ENCODE peak calls at places on chromosomes 7 and 10, in five cellular contexts. V is neural progenitor cell; A is OCI-LY7; T is heart right ventricle; L is CD4-positive, CD25-positive, alpha-beta regulatory T cell. J is an unnamed sample.

GRCh38 chr10:115706482-115707076 is 566.4 kb downstream of the GFRA1 start:
- DNase-seq in V (peak; percentile 42), A (peak; percentile 16), T (no peak), L (no peak), J (no peak)

GRCh38 chr7:9752033-9752432 is 1221.6 kb upstream of the PHF14 start:
- DNase-seq in V (no peak), A (no peak), T (no peak), L (no peak), J (no peak)

GRCh38 chr7:31462636-31463035 is 51.3 kb upstream of the ITPRID1 start:
- DNase-seq in V (no peak), A (no peak), T (no peak), L (no peak), J (no peak)

GRCh38 chr10:132003286-132003924 is 21.7 kb upstream of the BNIP3 start:
- DNase-seq in V (no peak), A (no peak), T (no peak), L (no peak), J (no peak)

GRCh38 chr7:55074008-55074499 is 55.2 kb downstream of the EGFR start:
- DNase-seq in V (no peak), A (peak; percentile 20), T (peak; percentile 38), L (peak; percentile 15), J (no peak)

GRCh38 chr7:133562617-133563016 is 309.7 kb downstream of the EXOC4 start:
- DNase-seq in V (no peak), A (no peak), T (no peak), L (no peak), J (no peak)

GRCh38 chr7:85424298-85424697 is 237.4 kb upstream of the SEMA3D start:
- DNase-seq in V (no peak), A (no peak), T (no peak), L (no peak), J (no peak)

GRCh38 chr7:101172854-101173751 is 7.0 kb downstream of the NAT16 start:
- DNase-seq in V (no peak), A (no peak), T (peak; percentile 74), L (no peak), J (peak; percentile 82)

GRCh38 chr7:51467384-51468017 is 150.9 kb upstream of the COBL start:
- DNase-seq in V (no peak), A (no peak), T (no peak), L (no peak), J (no peak)

GRCh38 chr10:110215751-110216150 is 8.3 kb downstream of the MXI1 start:
- DNase-seq in V (no peak), A (no peak), T (no peak), L (no peak), J (no peak)

GRCh38 chr10:125060851-125061556 is 99.4 kb downstream of the CTBP2 start:
- DNase-seq in V (peak; percentile 84), A (peak; percentile 73), T (peak; percentile 84), L (no peak), J (peak; percentile 67)

GRCh38 chr10:97974108-97974507 is 56.3 kb downstream of the CRTAC1 start:
- DNase-seq in V (peak; percentile 30), A (no peak), T (no peak), L (no peak), J (no peak)

GRCh38 chr7:26428571-26428970 is 136.9 kb downstream of the SNX10 start:
- DNase-seq in V (peak; percentile 64), A (no peak), T (no peak), L (no peak), J (no peak)

GRCh38 chr10:32109603-32110002 is 53.4 kb upstream of the KIF5B start:
- DNase-seq in V (no peak), A (no peak), T (no peak), L (no peak), J (no peak)

GRCh38 chr10:69943292-69943820 is 109.3 kb upstream of the MACROH2A2 start:
- DNase-seq in V (no peak), A (no peak), T (no peak), L (no peak), J (no peak)

GRCh38 chr10:128035557-128035973 is 90.7 kb downstream of the MKI67 start:
- DNase-seq in V (peak; percentile 67), A (peak; percentile 40), T (peak; percentile 54), L (peak; percentile 39), J (no peak)

GRCh38 chr10:114479836-114480235 is 75.5 kb upstream of the AFAP1L2 start:
- DNase-seq in V (no peak), A (no peak), T (no peak), L (no peak), J (no peak)

GRCh38 chr10:132926777-132927650 is 15.4 kb downstream of the CFAP46 start:
- DNase-seq in V (no peak), A (no peak), T (no peak), L (no peak), J (no peak)

GRCh38 chr7:114295522-114295921 is 119.1 kb upstream of the FOXP2 start:
- DNase-seq in V (no peak), A (no peak), T (no peak), L (no peak), J (no peak)

GRCh38 chr7:20260219-20260618 is 43.0 kb upstream of the MACC1 start:
- DNase-seq in V (no peak), A (no peak), T (no peak), L (no peak), J (no peak)

GRCh38 chr10:48382982-48383381 is 76.5 kb downstream of the MAPK8 start:
- DNase-seq in V (no peak), A (no peak), T (no peak), L (no peak), J (no peak)

GRCh38 chr10:3652886-3653285 is 132.1 kb downstream of the KLF6 start:
- DNase-seq in V (no peak), A (no peak), T (no peak), L (no peak), J (no peak)

GRCh38 chr7:2314209-2314955 is at the start of gene SNX8:
- DNase-seq in V (peak; percentile 95), A (peak; percentile 86), T (peak; percentile 95), L (peak; percentile 96), J (peak; percentile 51)

GRCh38 chr7:55005241-55005836 is 13.5 kb upstream of the EGFR start:
- DNase-seq in V (no peak), A (no peak), T (no peak), L (no peak), J (no peak)

GRCh38 chr7:85156661-85157213 is 30.1 kb downstream of the SEMA3D start:
- DNase-seq in V (no peak), A (no peak), T (no peak), L (no peak), J (no peak)

GRCh38 chr10:13074562-13075451 is 25.2 kb upstream of the OPTN start:
- DNase-seq in V (peak; percentile 83), A (peak; percentile 53), T (peak; percentile 52), L (peak; percentile 13), J (peak; percentile 76)

GRCh38 chr10:35910234-35910633 is 268.1 kb upstream of the FZD8 start:
- DNase-seq in V (no peak), A (no peak), T (no peak), L (no peak), J (no peak)

DNA sequence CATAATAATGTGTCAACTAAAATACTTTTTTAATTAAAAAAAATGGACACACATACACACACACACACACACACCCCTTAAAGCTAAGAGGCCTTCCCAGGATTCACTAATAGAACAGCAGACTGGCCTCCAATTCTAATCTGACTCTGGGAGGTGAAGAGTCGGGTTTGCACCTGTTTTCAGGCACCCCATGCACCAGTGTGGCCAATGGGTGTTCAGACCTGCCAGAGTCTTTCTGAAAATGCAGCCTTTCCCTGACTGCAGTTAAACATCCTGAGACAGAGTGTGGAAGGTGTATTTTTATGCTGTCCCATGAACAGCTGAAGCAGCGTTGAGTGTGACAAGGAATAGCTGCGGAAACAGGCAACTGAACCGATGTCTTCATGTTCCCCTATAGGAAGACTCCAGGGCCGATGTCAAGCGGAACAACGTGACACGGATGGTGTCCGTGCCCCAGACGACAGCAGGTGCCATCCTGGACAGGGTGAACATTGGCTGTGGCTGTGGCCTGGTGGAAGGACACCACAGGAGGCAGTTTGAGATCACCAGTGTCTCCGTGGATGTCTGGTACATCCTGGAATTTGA is 74.6 kb upstream of the LYZL2 start:
- DNase-seq in V (no peak), A (peak; percentile 79), T (no peak), L (no peak), J (no peak)
- H3K4me1 ChIP-seq in V (peaks cover 19% of the 10 kb centered on the region), A (peaks cover 88% of the 10 kb centered on the region), T (no peaks in the 10 kb centered on the region), L (peaks cover 68% of the 10 kb centered on the region), J (no peaks in the 10 kb centered on the region)

DNA sequence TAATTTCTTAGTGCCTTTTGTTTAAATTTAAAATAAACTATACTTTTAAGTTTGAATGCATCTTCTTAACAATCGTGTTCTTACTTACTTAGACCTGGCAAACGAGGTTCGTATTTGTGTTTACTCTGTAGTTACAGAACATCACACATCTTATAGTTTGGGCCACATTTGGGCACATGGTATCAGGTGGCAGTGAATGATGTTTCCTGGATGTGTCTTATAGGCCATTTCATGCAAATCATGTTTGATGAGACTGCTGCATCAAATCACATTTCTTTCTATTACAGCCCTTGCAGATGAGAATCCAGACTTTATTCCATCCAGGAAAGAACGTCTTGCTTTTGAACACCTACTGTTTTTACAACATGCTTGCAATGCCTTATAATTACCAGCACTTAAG is 78.5 kb downstream of the RBM33 start:
- DNase-seq in V (no peak), A (peak; percentile 56), T (no peak), L (no peak), J (no peak)
- H3K36me3 ChIP-seq in V (peaks cover 10% of the 10 kb centered on the region), A (peaks cover 60% of the 10 kb centered on the region), T (peaks cover 61% of the 10 kb centered on the region), L (peaks cover 41% of the 10 kb centered on the region), J (no peaks in the 10 kb centered on the region)

GRCh38 chr10:123391275-123392028 is 237.2 kb downstream of the BUB3 start:
- DNase-seq in V (no peak), A (no peak), T (no peak), L (no peak), J (no peak)

GRCh38 chr10:123390874-123391273 is 236.7 kb downstream of the BUB3 start:
- DNase-seq in V (no peak), A (no peak), T (no peak), L (no peak), J (peak; percentile 40)

GRCh38 chr10:123390332-123390731 is 236.1 kb downstream of the BUB3 start:
- DNase-seq in V (no peak), A (no peak), T (no peak), L (no peak), J (no peak)

GRCh38 chr10:123392182-123392930 is 238.2 kb downstream of the BUB3 start:
- DNase-seq in V (no peak), A (peak; percentile 84), T (no peak), L (no peak), J (peak; percentile 19)

DNA sequence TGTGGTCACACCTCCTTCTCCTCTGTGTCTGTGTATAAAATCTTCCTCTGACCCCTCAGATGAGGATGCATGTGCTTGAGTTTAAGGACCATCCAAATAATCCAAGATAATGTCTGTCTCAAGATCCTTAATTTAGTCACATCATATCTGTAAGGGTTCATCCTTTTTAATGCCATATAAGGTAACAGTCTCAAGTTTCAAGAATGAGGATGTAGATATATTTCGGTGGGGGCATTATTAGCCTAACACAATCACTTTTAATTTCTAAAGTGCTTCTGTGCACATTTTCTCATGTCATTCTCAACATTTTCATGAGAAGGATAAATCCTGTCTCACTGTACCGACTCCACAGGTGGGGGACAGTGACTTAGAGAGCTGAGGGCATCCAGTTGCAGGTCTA is 235.3 kb downstream of the BUB3 start:
- DNase-seq in V (no peak), A (no peak), T (no peak), L (no peak), J (no peak)
- H3K4me1 ChIP-seq in V (no peaks in the 10 kb centered on the region), A (peaks cover 31% of the 10 kb centered on the region), T (no peaks in the 10 kb centered on the region), L (no peaks in the 10 kb centered on the region), J (no peaks in the 10 kb centered on the region)

DNA sequence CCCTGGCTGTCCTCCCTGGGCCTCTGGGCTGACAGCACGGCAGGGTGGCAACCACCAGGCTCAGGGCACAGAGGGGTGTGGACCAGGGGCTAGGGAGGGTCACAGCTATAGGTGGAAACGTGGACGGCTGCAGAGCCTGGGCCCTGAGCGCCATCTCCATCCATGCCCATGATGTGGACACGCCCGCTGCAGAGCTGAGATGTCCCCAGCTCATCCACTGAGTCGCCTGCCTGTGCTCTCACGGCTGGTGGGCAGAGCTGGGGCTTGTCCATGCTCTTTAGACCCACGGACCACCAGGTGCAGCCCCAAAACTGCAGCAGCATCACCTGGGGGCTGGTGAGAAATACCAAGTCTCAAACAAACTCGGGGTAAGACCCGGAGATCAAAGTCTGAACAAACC is 16.1 kb downstream of the TECPR1 start:
- DNase-seq in V (no peak), A (no peak), T (no peak), L (no peak), J (no peak)
- H3K36me3 ChIP-seq in V (no peaks in the 10 kb centered on the region), A (peaks cover 7% of the 10 kb centered on the region), T (peaks cover 92% of the 10 kb centered on the region), L (peaks cover 52% of the 10 kb centered on the region), J (peaks cover 25% of the 10 kb centered on the region)

J was measured in ascending aorta.